ENCODE peak calls at places on chromosomes 1 and 21, in four cellular contexts. C is GM12878, D is K562, N is H1. O is an unnamed sample.

GRCh38 chr1:218705911-218706893 is 361.1 kb downstream of the TGFB2 start:
- DNase-seq in D (no peak), N (no peak), C (no peak), O (peak; percentile 72)

GRCh38 chr1:78688701-78689100 is 39.1 kb downstream of the IFI44 start:
- DNase-seq in N (no peak), C (no peak), D (no peak), O (no peak)

GRCh38 chr1:7471836-7472235 is 299.3 kb upstream of the VAMP3 start:
- DNase-seq in C (no peak), D (no peak), N (no peak), O (no peak)

GRCh38 chr21:25837545-25838263 is 102.9 kb downstream of the GABPA start:
- DNase-seq in N (no peak), C (no peak), D (no peak), O (no peak)

GRCh38 chr1:103063911-103064310 is 44.4 kb downstream of the COL11A1 start:
- DNase-seq in N (no peak), C (no peak), D (no peak), O (no peak)

GRCh38 chr21:39631842-39632577 is 19.3 kb downstream of the B3GALT5 start:
- DNase-seq in D (no peak), C (no peak), N (no peak), O (no peak)

GRCh38 chr1:60008500-60008899 is 65.1 kb downstream of the C1orf87 start:
- DNase-seq in D (no peak), N (no peak), C (no peak), O (no peak)

GRCh38 chr1:203268901-203269653 is 36.2 kb upstream of the BTG2 start:
- DNase-seq in C (no peak), N (peak; percentile 60), D (peak; percentile 76), O (peak; percentile 67)

GRCh38 chr21:42787613-42788012 is 91.7 kb downstream of the WDR4 start:
- DNase-seq in C (no peak), D (no peak), N (no peak), O (no peak)

GRCh38 chr1:59163268-59164092 is 133.4 kb upstream of the FGGY start:
- DNase-seq in D (no peak), C (no peak), N (no peak), O (no peak)

GRCh38 chr1:230760360-230760827 is 13.2 kb downstream of the CAPN9 start:
- DNase-seq in N (no peak), C (no peak), D (no peak), O (peak; percentile 58)

GRCh38 chr1:117208580-117208979 is 2.1 kb downstream of the VTCN1 start:
- DNase-seq in C (no peak), N (no peak), D (no peak), O (no peak)

GRCh38 chr1:93766451-93766850 is 84.8 kb upstream of the BCAR3 start:
- DNase-seq in D (no peak), N (no peak), C (no peak), O (no peak)

GRCh38 chr21:14630556-14631069 is 84.5 kb upstream of the SAMSN1 start:
- DNase-seq in N (no peak), C (no peak), D (no peak), O (no peak)

GRCh38 chr1:161182214-161182613 is 4.9 kb upstream of the B4GALT3 start:
- DNase-seq in D (peak; percentile 42), C (peak; percentile 63), N (no peak), O (no peak)

GRCh38 chr21:25960423-25960822 is 210.1 kb downstream of the APP start:
- DNase-seq in C (no peak), D (no peak), N (no peak), O (no peak)

GRCh38 chr1:177200290-177200689 is 29.5 kb downstream of the BRINP2 start:
- DNase-seq in D (no peak), N (no peak), C (no peak), O (no peak)

GRCh38 chr1:56360021-56360420 is 219.3 kb downstream of the PLPP3 start:
- DNase-seq in D (no peak), N (no peak), C (no peak), O (no peak)

GRCh38 chr1:225769687-225770086 is 7.9 kb upstream of the SRP9 start:
- DNase-seq in N (no peak), D (peak; percentile 32), C (no peak), O (no peak)

GRCh38 chr1:182217071-182217470 is 155.6 kb upstream of the ZNF648 start:
- DNase-seq in C (no peak), D (no peak), N (no peak), O (no peak)

GRCh38 chr1:31886866-31887265 is 51.3 kb downstream of the PTP4A2 start:
- DNase-seq in C (no peak), D (no peak), N (no peak), O (no peak)
- TF ChIP-seq HDAC6 in C (no peak), D (no peak), N (no peak), O (no peak)

GRCh38 chr1:27752372-27752771 is 20.6 kb upstream of the STX12 start:
- DNase-seq in N (no peak), D (no peak), C (no peak), O (no peak)
- TF ChIP-seq HDAC6 in N (no peak), D (no peak), C (no peak), O (no peak)

GRCh38 chr1:228101994-228102790 is 933 bp downstream of the C1orf35 start:
- DNase-seq in C (no peak), D (peak; percentile 77), N (peak; percentile 66), O (no peak)
- TF ChIP-seq HDAC6 in C (no peak), D (no peak), N (no peak), O (no peak)

DNA sequence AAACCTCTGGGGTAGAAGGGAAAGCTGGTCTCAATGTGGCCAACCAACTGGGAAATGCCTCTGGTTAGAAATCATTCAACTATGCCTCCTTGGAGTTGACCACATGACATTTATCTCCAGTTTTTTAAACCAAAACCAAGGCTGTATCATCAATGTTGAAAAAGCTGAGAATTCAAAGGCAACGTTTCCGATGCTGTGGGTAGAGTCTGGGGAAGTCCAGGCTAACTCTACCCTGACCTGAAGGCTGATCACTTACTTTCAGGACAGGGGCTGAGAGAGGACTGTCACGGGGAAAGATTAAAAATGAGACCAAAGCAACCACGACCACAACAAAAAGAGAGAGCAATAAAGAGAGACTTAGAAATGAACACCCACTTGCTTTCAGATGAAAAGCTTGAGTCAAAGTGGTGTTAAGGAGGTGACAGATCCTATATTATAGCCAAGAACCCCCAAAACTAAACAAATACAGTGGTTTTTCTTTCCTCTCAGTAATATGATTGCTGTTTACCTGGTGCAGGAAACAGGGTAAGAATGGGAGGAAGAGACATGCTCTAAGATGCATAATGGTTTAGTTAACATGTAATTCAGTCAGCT is 90.8 kb upstream of the TNFSF4 start:
- DNase-seq in D (no peak), N (no peak), C (peak; percentile 92), O (no peak)
- TF ChIP-seq HDAC6 in D (no peak), N (no peak), C (no peak), O (no peak)